ENCODE peak calls at places on chromosomes 2 and 18, in six cellular contexts. K is upper lobe of right lung; X is heart left ventricle; S is CD8-positive, alpha-beta memory T cell; M is body of pancreas; G is testis. B is an unnamed sample. For H3K4me1, H3K9me3 and H3K36me3, the result is how much of the 10 kb centered on the place peaks cover.

GRCh38 chr2:207546822-207547221 is 17.1 kb downstream of the CREB1 start:
- DNase-seq in X (no peak), G (no peak), K (no peak), S (no peak), M (no peak), B (no peak)

GRCh38 chr2:64485961-64486360 is 32.0 kb downstream of the LGALSL start:
- DNase-seq in G (no peak), S (no peak), X (no peak), K (no peak), M (no peak), B (no peak)

GRCh38 chr18:67265464-67266245 is 250.9 kb downstream of the DSEL start:
- DNase-seq in S (peak), G (no peak), M (no peak), X (no peak), K (no peak), B (no peak)

GRCh38 chr2:176138526-176139169 is 9.1 kb downstream of the HOXD8 start:
- DNase-seq in K (no peak), M (no peak), S (no peak), G (no peak), X (no peak), B (no peak)

GRCh38 chr2:232592687-232593407 is 40.6 kb upstream of the EFHD1 start:
- DNase-seq in S (no peak), M (no peak), X (no peak), K (no peak), G (no peak), B (peak)

GRCh38 chr2:177740718-177741117 is 331.9 kb downstream of the PDE11A start:
- DNase-seq in G (peak), M (no peak), K (no peak), X (no peak), S (no peak), B (no peak)

GRCh38 chr2:173574713-173575112 is 220.0 kb downstream of the CDCA7 start:
- DNase-seq in X (no peak), K (no peak), G (no peak), M (no peak), S (no peak), B (no peak)

GRCh38 chr2:241546771-241547498 is 11.6 kb upstream of the BOK start:
- DNase-seq in K (no peak), M (no peak), X (no peak), S (no peak), G (peak), B (no peak)

GRCh38 chr2:168210898-168211570 is 36.4 kb downstream of the STK39 start:
- DNase-seq in X (no peak), G (no peak), M (no peak), S (no peak), K (no peak), B (peak)

GRCh38 chr18:434410-434809 is 66.1 kb downstream of the COLEC12 start:
- DNase-seq in K (no peak), G (no peak), X (no peak), M (no peak), S (no peak), B (no peak)

GRCh38 chr2:149394864-149395263 is 64.5 kb downstream of the LYPD6 start:
- DNase-seq in K (no peak), X (no peak), S (no peak), G (no peak), M (no peak), B (no peak)

GRCh38 chr18:48547456-48548403 is 8.9 kb downstream of the CTIF start:
- DNase-seq in G (no peak), X (peak), M (no peak), K (no peak), S (no peak), B (no peak)

GRCh38 chr2:48673581-48673980 is 55.9 kb downstream of the GTF2A1L start:
- DNase-seq in K (no peak), G (no peak), S (no peak), X (no peak), M (no peak), B (peak)

GRCh38 chr2:217953531-217953932 is 49.3 kb downstream of the TNS1 start:
- DNase-seq in G (peak), X (no peak), M (no peak), S (no peak), K (peak), B (no peak)

GRCh38 chr2:165691615-165692014 is 102.4 kb downstream of the GALNT3 start:
- DNase-seq in X (peak), S (no peak), M (no peak), G (no peak), K (no peak), B (no peak)

GRCh38 chr2:148519013-148519412 is 125.5 kb upstream of the EPC2 start:
- DNase-seq in S (no peak), G (no peak), X (no peak), K (no peak), M (no peak), B (no peak)

GRCh38 chr2:211035548-211036185 is 479.3 kb downstream of the CPS1 start:
- DNase-seq in M (peak), G (peak), X (no peak), K (no peak), S (no peak), B (peak)

GRCh38 chr2:143473206-143473605 is 344.0 kb downstream of the ARHGAP15 start:
- DNase-seq in M (no peak), K (no peak), X (no peak), S (no peak), G (no peak), B (no peak)

GRCh38 chr2:229821353-229821752 is 100.5 kb downstream of the TRIP12 start:
- DNase-seq in X (no peak), K (no peak), S (no peak), M (no peak), G (no peak), B (no peak)

GRCh38 chr2:216574046-216574445 is 59.2 kb upstream of the IGFBP2 start:
- DNase-seq in X (no peak), K (no peak), S (no peak), G (no peak), M (no peak), B (no peak)

GRCh38 chr2:38940746-38941145 is 51.1 kb downstream of the ARHGEF33 start:
- DNase-seq in S (no peak), M (no peak), K (no peak), X (no peak), G (no peak), B (no peak)

GRCh38 chr2:127401757-127402695 is 14.3 kb upstream of the MAP3K2 start:
- DNase-seq in X (no peak), S (no peak), K (no peak), G (no peak), M (no peak), B (peak)

GRCh38 chr18:57737661-57738060 is 65.5 kb downstream of the ATP8B1 start:
- DNase-seq in X (peak), G (peak), S (no peak), M (peak), K (peak), B (no peak)

GRCh38 chr2:67463810-67464209 is 66.7 kb downstream of the ETAA1 start:
- DNase-seq in M (no peak), G (no peak), S (no peak), X (no peak), K (no peak), B (no peak)

DNA sequence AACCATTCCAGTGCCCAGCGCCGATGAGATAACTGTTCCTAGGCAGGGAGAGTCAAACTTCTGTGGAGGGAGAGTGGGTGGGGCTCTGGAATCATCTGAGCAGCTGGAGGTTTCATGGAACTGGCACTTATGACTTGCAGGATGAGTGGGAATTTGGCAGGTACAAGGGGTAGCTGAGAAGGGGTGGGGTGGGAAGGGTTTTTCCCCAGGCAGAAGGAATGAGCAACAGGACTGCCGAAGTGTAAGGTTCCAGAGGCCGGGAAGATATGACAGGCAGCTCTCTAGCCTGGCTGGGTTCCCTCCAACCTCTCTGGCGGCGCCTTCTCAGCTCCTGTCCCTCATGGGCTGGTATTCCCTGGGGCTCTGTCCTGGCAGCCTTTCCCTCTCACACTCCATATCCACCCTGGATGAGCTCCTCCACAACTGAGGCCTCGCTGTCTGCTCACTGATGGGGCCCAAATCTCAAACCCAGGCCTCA is 2.5 kb upstream of the TET3 start:
- DNase-seq in K (no peak), M (no peak), S (no peak), X (no peak), G (no peak), B (peak)
- H3K4me1 ChIP-seq in K (half or more), M (half or more), S (half or more), X (under half), G (under half), B (under half)

GRCh38 chr2:134391751-134392160 is 137.9 kb downstream of the MGAT5 start:
- DNase-seq in K (no peak), G (no peak), S (no peak), M (peak), X (no peak), B (peak)
- H3K9me3 ChIP-seq in K (under half), G (under half), S (under half), M (under half), X (under half), B (under half)

GRCh38 chr2:147164563-147164962 is 680.3 kb upstream of the ACVR2A start:
- DNase-seq in S (no peak), M (no peak), K (no peak), X (no peak), G (no peak), B (no peak)
- H3K36me3 ChIP-seq in S (under half), M (under half), K (under half), X (under half), G (under half), B (under half)

DNA sequence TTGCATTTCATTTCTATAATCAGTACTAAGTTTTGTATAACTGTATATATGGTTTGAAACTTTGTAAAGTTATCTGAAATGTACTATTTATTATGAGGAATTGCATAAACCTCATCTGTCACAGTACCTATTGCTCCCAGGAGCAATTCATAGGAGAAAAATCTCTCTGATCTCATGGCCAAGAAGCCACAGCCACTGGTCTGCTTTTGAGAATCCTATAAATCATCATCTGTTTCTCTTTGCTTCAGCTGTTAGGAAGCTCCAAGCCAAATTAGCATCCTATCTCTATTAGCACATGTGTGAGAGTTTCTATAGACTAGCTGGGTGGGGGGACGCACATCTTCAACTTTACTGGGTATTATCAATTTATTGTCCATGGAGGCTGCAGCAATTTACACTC is 210.3 kb downstream of the CYP26B1 start:
- DNase-seq in S (no peak), K (no peak), G (no peak), M (no peak), X (no peak), B (no peak)
- H3K4me1 ChIP-seq in S (under half), K (under half), G (under half), M (under half), X (under half), B (under half)

GRCh38 chr2:150450765-150451164 is 36.7 kb downstream of the RND3 start:
- DNase-seq in S (no peak), K (no peak), G (no peak), M (no peak), X (no peak), B (no peak)

GRCh38 chr2:150449856-150450255 is 37.6 kb downstream of the RND3 start:
- DNase-seq in X (no peak), M (no peak), K (no peak), S (no peak), G (no peak), B (no peak)

GRCh38 chr2:150441226-150441625 is 46.2 kb downstream of the RND3 start:
- DNase-seq in S (no peak), X (no peak), M (no peak), G (no peak), K (no peak), B (no peak)

GRCh38 chr2:150442484-150442883 is 45.0 kb downstream of the RND3 start:
- DNase-seq in K (no peak), M (no peak), X (no peak), S (no peak), G (no peak), B (no peak)

GRCh38 chr2:150445404-150445803 is 42.1 kb downstream of the RND3 start:
- DNase-seq in X (no peak), M (no peak), S (no peak), G (no peak), K (no peak), B (no peak)
- H3K9me3 ChIP-seq in X (under half), M (under half), S (under half), G (under half), K (under half), B (under half)

GRCh38 chr2:86102157-86102556 is 3.5 kb downstream of the POLR1A start:
- DNase-seq in X (no peak), S (no peak), M (no peak), K (no peak), G (no peak), B (no peak)
- H3K36me3 ChIP-seq in X (under half), S (under half), M (under half), K (under half), G (under half), B (under half)

DNA sequence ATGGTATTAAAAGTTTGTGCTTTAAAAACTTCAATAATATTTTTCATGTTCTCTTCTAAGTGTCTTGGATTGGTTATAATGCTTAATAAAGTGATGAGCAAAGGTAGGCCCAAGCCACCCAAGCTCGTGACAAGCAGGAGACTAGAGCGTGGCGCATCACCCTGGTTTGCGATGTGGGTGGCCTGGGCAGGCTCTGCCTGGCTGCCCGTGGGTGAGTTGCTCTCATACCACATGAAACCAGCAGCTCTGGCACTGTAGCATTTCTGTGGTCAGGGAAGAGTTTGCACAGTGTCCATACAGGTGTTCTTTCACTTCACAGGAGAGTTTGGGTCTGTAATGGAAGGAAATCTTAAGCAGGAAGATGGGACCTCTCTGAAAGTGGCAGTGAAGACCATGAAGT is 51.5 kb upstream of the TMEM87B start:
- DNase-seq in S (no peak), X (no peak), G (no peak), K (no peak), M (no peak), B (no peak)
- H3K4me1 ChIP-seq in S (under half), X (under half), G (under half), K (under half), M (under half), B (under half)

DNA sequence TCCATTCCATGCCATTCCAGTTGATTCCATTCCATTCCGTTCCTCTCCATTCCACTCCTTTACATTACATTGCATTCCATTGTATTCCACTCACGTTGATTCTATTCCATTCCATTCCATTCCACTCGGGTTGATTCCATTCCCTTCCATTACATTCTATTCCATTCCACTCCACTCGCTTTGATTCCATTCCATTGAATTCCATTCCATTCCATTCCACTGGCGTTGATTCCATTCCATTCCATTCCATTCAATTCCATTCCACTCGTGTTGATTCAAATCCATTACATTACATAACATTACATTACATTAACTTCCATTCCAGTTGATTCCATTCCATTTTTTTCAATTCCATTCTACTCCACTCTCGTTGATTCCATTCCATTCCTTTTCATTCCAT is 1142.8 kb downstream of the RPIA start:
- DNase-seq in X (no peak), G (no peak), K (no peak), S (no peak), M (no peak), B (no peak)
- H3K9me3 ChIP-seq in X (under half), G (under half), K (under half), S (half or more), M (under half), B (under half)